ENCODE peak calls at places on chromosome 19, in ten cellular contexts. V is HCT116; U is tibial nerve; K is uterus; L is Karpas-422; G is CD8-positive, alpha-beta T cell; E is cardiac muscle cell; W is neuronal stem cell; D is stomach; B is psoas muscle. M is an unnamed sample.
A peak's percentile ranks its signal among the peaks of the same experiment; 100 is the strongest.

GRCh38 chr19:54271106-54271505 is 9.8 kb downstream of the LILRB2 start:
- DNase-seq in V (no peak), U (no peak), K (no peak), L (no peak), G (no peak), E (no peak), W (no peak), D (no peak), B (no peak), M (peak; percentile 62)

GRCh38 chr19:13463296-13463695 is 43.0 kb downstream of the CACNA1A start:
- DNase-seq in V (no peak), U (no peak), K (no peak), L (peak; percentile 67), G (no peak), E (peak; percentile 40), W (peak; percentile 62), D (no peak), B (no peak), M (no peak)

GRCh38 chr19:39506944-39507714 is 7.8 kb upstream of the SELENOV start:
- DNase-seq in V (no peak), U (no peak), K (no peak), L (peak; percentile 83), G (peak; percentile 12), E (peak; percentile 79), W (peak; percentile 71), D (no peak), B (no peak), M (no peak)

GRCh38 chr19:47742636-47743035 is 2.7 kb upstream of the NOP53 start:
- DNase-seq in V (no peak), U (no peak), K (no peak), L (no peak), G (no peak), E (peak; percentile 53), W (no peak), D (no peak), B (no peak), M (no peak)

GRCh38 chr19:34184880-34185491 is 12.7 kb downstream of the LSM14A start:
- DNase-seq in V (no peak), U (no peak), K (no peak), L (no peak), G (no peak), E (peak; percentile 32), W (no peak), D (no peak), B (no peak), M (no peak)

GRCh38 chr19:14496849-14497346 is 971 bp upstream of the GIPC1 start:
- DNase-seq in V (no peak), U (no peak), K (no peak), L (peak; percentile 40), G (no peak), E (no peak), W (no peak), D (no peak), B (no peak), M (no peak)

GRCh38 chr19:33998739-33999345 is 173.5 kb upstream of the LSM14A start:
- DNase-seq in V (no peak), U (no peak), K (no peak), L (no peak), G (no peak), E (peak; percentile 13), W (no peak), D (no peak), B (no peak), M (no peak)

GRCh38 chr19:21586341-21587116 is 81.1 kb downstream of the ZNF429 start:
- DNase-seq in V (no peak), U (no peak), K (no peak), L (no peak), G (peak; percentile 23), E (no peak), W (no peak), D (peak; percentile 38), B (peak; percentile 71), M (peak; percentile 55)

DNA sequence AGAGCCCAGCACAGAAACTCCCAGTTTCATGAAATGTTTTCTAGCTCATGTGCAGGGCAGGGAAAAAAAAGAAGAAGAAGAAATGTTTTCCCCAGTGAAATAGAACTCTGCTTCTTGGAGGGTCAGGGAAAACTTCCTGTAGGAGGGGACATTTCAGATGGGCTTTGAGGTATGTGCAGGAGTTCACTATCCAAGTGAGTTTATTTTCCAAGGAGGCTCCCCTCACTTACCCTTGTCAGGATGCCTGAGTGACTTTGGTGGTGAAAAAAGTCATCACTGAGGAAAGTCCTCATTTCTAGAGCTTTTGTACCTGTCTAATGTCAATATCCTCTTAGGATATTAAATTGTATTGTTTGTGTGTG is 644 bp upstream of the C3 start:
- DNase-seq in V (no peak), U (no peak), K (no peak), L (no peak), G (no peak), E (no peak), W (no peak), D (no peak), B (no peak), M (no peak)
- H3K27ac ChIP-seq in V (no peak overlapping the region), U (peak overlapping the region; percentile 10), K (peak overlapping the region; percentile 49), L (no peak overlapping the region), G (no peak overlapping the region), E (no peak overlapping the region), W (no peak overlapping the region), D (peak overlapping the region; percentile 56), B (no peak overlapping the region), M (peak overlapping the region; percentile 76)

GRCh38 chr19:288911-289310 is 2.3 kb downstream of the PLPP2 start:
- DNase-seq in V (no peak), U (no peak), K (no peak), L (no peak), G (no peak), E (no peak), W (no peak), D (peak; percentile 25), B (peak; percentile 20), M (peak; percentile 24)

GRCh38 chr19:291561-292280 is 518 bp upstream of the PLPP2 start:
- DNase-seq in V (no peak), U (no peak), K (peak; percentile 26), L (no peak), G (no peak), E (no peak), W (no peak), D (peak; percentile 48), B (peak; percentile 23), M (no peak)

GRCh38 chr19:287381-287871 is 3.8 kb downstream of the PLPP2 start:
- DNase-seq in V (no peak), U (no peak), K (no peak), L (no peak), G (no peak), E (no peak), W (no peak), D (peak; percentile 21), B (peak; percentile 34), M (peak; percentile 32)

GRCh38 chr19:290539-291521 is at the start of gene PLPP2:
- DNase-seq in V (no peak), U (no peak), K (peak; percentile 57), L (no peak), G (no peak), E (peak; percentile 38), W (no peak), D (peak; percentile 93), B (peak; percentile 45), M (peak; percentile 80)

DNA sequence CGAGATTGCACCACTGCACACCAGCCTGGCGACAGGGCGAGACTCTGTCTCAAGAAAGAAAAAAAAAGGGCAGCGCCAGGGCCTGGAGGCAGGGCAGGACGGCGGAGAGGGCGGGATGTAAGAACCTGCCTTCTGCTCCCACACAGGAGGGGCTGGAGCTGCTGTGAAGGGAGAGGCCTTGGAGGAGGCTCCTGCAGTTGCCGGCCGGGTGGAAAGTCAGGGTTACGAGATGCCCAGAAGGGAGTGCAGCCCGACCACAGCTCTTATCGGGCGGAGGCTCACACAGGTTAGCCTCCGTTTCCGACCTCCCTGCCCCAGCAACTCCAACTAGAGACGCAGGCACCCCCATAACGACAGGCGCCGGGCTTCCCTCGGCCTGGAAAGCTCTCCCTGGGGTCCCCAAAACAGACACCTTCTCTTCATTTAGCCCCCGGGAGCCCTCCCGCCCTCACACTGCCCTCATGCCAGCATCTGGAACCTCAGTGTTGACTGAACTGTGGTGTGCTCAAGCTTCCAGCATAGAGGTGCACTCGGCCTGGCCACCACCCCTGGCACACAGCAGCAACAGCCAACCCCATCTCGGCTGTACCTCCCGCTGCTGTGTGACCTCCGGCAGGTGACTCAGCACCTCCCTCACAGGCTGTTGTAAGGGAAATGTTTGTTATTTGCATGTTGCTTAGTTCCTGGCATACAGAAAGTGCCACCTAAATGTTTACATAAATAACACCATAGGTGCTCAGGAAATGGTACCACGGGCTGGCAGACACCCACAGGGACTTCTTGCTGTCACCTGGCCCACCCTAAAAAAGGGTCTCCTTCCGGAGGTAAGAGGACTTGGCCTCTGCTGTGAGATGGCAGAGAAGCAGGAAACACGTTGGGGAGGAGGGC is 1.3 kb downstream of the PLPP2 start:
- DNase-seq in V (peak; percentile 74), U (no peak), K (peak; percentile 63), L (no peak), G (peak; percentile 13), E (peak; percentile 31), W (no peak), D (peak; percentile 87), B (peak; percentile 36), M (peak; percentile 69)
- H3K4me3 ChIP-seq in V (peak overlapping the region; percentile 77), U (peak overlapping the region; percentile 49), K (no peak overlapping the region), L (no peak overlapping the region), G (no peak overlapping the region), E (no peak overlapping the region), W (no peak overlapping the region), D (peak overlapping the region; percentile 51), B (no peak overlapping the region), M (peak overlapping the region; percentile 48)

GRCh38 chr19:45528744-45529453 is 21.6 kb downstream of the VASP start:
- DNase-seq in V (no peak), U (no peak), K (no peak), L (no peak), G (no peak), E (peak; percentile 43), W (no peak), D (peak; percentile 70), B (peak; percentile 58), M (peak; percentile 64)

GRCh38 chr19:45527731-45528130 is 20.5 kb downstream of the VASP start:
- DNase-seq in V (no peak), U (no peak), K (no peak), L (no peak), G (no peak), E (no peak), W (no peak), D (no peak), B (peak; percentile 22), M (no peak)

GRCh38 chr19:45526143-45526542 is 18.9 kb downstream of the VASP start:
- DNase-seq in V (no peak), U (no peak), K (peak; percentile 65), L (no peak), G (no peak), E (peak; percentile 70), W (peak; percentile 68), D (peak; percentile 70), B (peak; percentile 88), M (peak; percentile 73)

GRCh38 chr19:45526971-45527370 is 19.7 kb downstream of the VASP start:
- DNase-seq in V (no peak), U (no peak), K (no peak), L (no peak), G (no peak), E (no peak), W (no peak), D (no peak), B (peak; percentile 43), M (no peak)

DNA sequence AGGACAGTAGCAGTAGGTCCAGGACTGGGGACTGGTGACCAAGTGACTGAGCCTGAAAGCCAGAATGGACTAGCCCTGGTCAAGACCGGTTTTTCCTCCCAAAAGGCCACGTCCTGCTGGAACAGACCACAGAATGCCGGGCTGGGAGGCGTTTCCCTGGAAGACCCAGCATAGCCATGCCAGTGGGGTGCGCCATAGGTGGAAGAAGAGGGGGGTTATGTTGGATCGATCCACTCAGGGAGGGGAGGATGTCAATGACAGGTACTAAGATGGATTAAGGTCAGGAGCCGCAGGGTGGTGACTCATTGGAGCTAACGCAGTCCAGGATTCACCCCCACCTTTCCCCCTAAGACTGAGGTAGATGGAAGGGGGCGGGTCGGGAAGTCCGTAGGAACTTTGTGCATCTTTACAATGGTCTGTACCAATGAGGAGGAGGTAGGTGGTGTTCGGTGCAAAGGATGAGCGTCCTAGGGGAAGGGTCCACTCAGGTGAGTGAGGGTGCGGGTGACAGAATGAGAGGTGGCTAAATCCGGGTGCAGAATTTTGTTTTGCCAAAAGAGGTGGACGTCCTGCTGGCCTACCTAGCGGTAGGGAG is 21.0 kb downstream of the VASP start:
- DNase-seq in V (no peak), U (no peak), K (no peak), L (no peak), G (no peak), E (peak; percentile 21), W (no peak), D (no peak), B (peak; percentile 48), M (no peak)
- H3K27ac ChIP-seq in V (peak overlapping the region; percentile 40), U (no peak overlapping the region), K (no peak overlapping the region), L (no peak overlapping the region), G (no peak overlapping the region), E (no peak overlapping the region), W (no peak overlapping the region), D (peak overlapping the region; percentile 59), B (no peak overlapping the region), M (no peak overlapping the region)

DNA sequence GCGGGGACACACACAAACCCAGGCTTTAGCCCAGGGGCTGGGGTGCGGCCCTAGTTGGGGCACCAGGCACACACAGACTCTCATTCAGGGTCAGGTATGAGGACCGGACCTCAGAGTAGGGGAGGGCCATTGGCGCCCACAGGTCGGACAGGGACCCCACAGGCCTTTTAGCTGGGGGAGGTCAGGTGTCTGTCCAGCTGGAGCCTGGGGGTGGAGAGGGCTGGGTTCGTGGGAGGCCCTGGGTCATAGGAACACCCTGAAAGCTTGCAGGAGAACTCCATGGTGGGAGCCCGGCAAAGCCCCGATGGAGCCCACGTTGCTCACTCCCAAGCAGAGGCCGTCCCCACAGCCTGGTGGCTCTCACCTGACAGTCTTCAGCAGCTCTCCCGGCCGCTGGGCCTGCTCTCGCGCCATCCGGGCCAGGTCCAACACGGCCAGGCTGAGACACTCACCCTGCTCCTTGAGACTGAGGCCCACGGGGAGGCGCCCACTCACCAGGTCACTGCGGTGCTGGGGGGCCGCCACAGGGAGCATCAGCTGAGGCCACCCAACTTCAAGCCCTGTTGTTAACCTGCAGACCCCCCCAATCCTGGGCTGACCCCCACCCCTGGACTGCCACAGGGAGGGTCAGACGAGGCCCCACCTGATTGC is 5.0 kb downstream of the JAK3 start:
- DNase-seq in V (no peak), U (no peak), K (no peak), L (no peak), G (no peak), E (no peak), W (no peak), D (no peak), B (no peak), M (no peak)
- H3K4me3 ChIP-seq in V (peak overlapping the region; percentile 83), U (peak overlapping the region; percentile 23), K (no peak overlapping the region), L (no peak overlapping the region), G (no peak overlapping the region), E (no peak overlapping the region), W (peak overlapping the region; percentile 39), D (peak overlapping the region; percentile 27), B (peak overlapping the region; percentile 28), M (no peak overlapping the region)

M was measured in lower lobe of right lung.